ENCODE peak calls at places on chromosomes 13 and 19, in seven cellular contexts. J is AG09309; R is activated naive CD8-positive, alpha-beta T cell treated with anti-CD3 and anti-CD28 coated beads for 36 hours; W is stimulated activated CD4-positive, alpha-beta T cell treated with anti-CD3 and anti-CD28 coated beads, Interleukin-12 subunit alpha, Interleukin-12 subunit beta, amount 100 ng/mL, for 24 hours; L is left ventricle myocardium superior; G is Daoy; I is AG08395. B is an unnamed sample.
A peak's percentile ranks its signal among the peaks of the same experiment; 100 is the strongest.

GRCh38 chr13:79870766-79871165 is 389.8 kb downstream of the NDFIP2 start:
- DNase-seq in J (no peak), R (no peak), W (no peak), L (no peak), G (no peak), I (no peak), B (no peak)

GRCh38 chr19:51000981-51001380 is 423 bp downstream of the KLK8 start:
- DNase-seq in J (no peak), R (no peak), W (no peak), L (no peak), G (no peak), I (no peak), B (no peak)

GRCh38 chr13:97422118-97423054 is 11.6 kb upstream of the RAP2A start:
- DNase-seq in J (no peak), R (no peak), W (no peak), L (no peak), G (no peak), I (no peak), B (no peak)

GRCh38 chr13:25329706-25330105 is 28.3 kb downstream of the NUP58 start:
- DNase-seq in J (no peak), R (no peak), W (no peak), L (no peak), G (no peak), I (no peak), B (no peak)

GRCh38 chr13:24148414-24149305 is 11.9 kb upstream of the SPATA13 start:
- DNase-seq in J (peak; percentile 85), R (no peak), W (no peak), L (no peak), G (peak; percentile 92), I (peak; percentile 98), B (no peak)

GRCh38 chr19:31992750-31993149 is 352.7 kb upstream of the ZNF507 start:
- DNase-seq in J (no peak), R (no peak), W (no peak), L (no peak), G (no peak), I (no peak), B (no peak)

GRCh38 chr13:50989476-50989875 is 79.9 kb downstream of the RNASEH2B start:
- DNase-seq in J (no peak), R (no peak), W (no peak), L (peak; percentile 53), G (no peak), I (peak; percentile 26), B (no peak)

GRCh38 chr13:47957073-47957472 is 44.0 kb downstream of the SUCLA2 start:
- DNase-seq in J (no peak), R (no peak), W (no peak), L (no peak), G (no peak), I (no peak), B (no peak)

GRCh38 chr13:72514141-72514540 is 213.3 kb downstream of the MZT1 start:
- DNase-seq in J (no peak), R (no peak), W (no peak), L (no peak), G (no peak), I (no peak), B (no peak)

GRCh38 chr19:47418595-47419036 is 711 bp downstream of the MEIS3 start:
- DNase-seq in J (no peak), R (no peak), W (no peak), L (no peak), G (no peak), I (no peak), B (no peak)

GRCh38 chr13:36347826-36348225 is 1.6 kb upstream of the SPART start:
- DNase-seq in J (no peak), R (no peak), W (no peak), L (no peak), G (no peak), I (no peak), B (no peak)

GRCh38 chr19:48969276-48970138 is 4.4 kb downstream of the FTL start:
- DNase-seq in J (no peak), R (peak; percentile 12), W (no peak), L (no peak), G (peak; percentile 37), I (no peak), B (no peak)

GRCh38 chr13:26943748-26944147 is 183.2 kb upstream of the GPR12 start:
- DNase-seq in J (no peak), R (no peak), W (no peak), L (no peak), G (no peak), I (no peak), B (no peak)

GRCh38 chr13:59112375-59112774 is 1051.4 kb downstream of the DIAPH3 start:
- DNase-seq in J (no peak), R (no peak), W (no peak), L (no peak), G (no peak), I (no peak), B (no peak)

GRCh38 chr13:23792680-23793079 is 96.5 kb downstream of the MIPEP start:
- DNase-seq in J (no peak), R (no peak), W (no peak), L (no peak), G (no peak), I (no peak), B (no peak)

GRCh38 chr13:74136089-74136658 is 2.0 kb upstream of the KLF12 start:
- DNase-seq in J (no peak), R (peak; percentile 36), W (peak; percentile 30), L (peak; percentile 48), G (no peak), I (peak; percentile 14), B (no peak)

B was measured in NCI-H1436 treated with DMSO at 0.1 percent for 48 hours.